ENCODE peak calls at places on chromosomes 6 and 20, in seven cellular contexts. J is stomach, B is K562, G is H1, P is GM23338, E is HL-60, Y is spleen. L is an unnamed sample.

GRCh38 chr6:149888659-149889058 is 9.3 kb downstream of the RAET1E start:
- DNase-seq in J (no peak), B (no peak), G (no peak), P (no peak), E (no peak), Y (no peak), L (no peak)

GRCh38 chr6:122048570-122048969 is 350.9 kb upstream of the HSF2 start:
- DNase-seq in J (no peak), B (no peak), G (no peak), P (no peak), E (no peak), Y (no peak), L (no peak)

GRCh38 chr6:80610821-80611220 is 504.4 kb downstream of the BCKDHB start:
- DNase-seq in J (no peak), B (no peak), G (no peak), P (no peak), E (no peak), Y (no peak), L (no peak)

GRCh38 chr20:25020901-25021301 is 28.4 kb upstream of the APMAP start:
- DNase-seq in J (peak), B (no peak), G (no peak), P (no peak), E (no peak), Y (peak), L (peak)

GRCh38 chr6:168129292-168130167 is 50.5 kb upstream of the FRMD1 start:
- DNase-seq in J (no peak), B (no peak), G (no peak), P (no peak), E (no peak), Y (no peak), L (peak)

GRCh38 chr6:124203106-124203811 is 399.6 kb downstream of the NKAIN2 start:
- DNase-seq in J (no peak), B (no peak), G (no peak), P (no peak), E (no peak), Y (no peak), L (no peak)

GRCh38 chr20:49874601-49875116 is 40.7 kb downstream of the SPATA2 start:
- DNase-seq in J (peak), B (no peak), G (no peak), P (no peak), E (no peak), Y (no peak), L (no peak)

GRCh38 chr6:149995235-149995750 is 30.0 kb downstream of the RAET1L start:
- DNase-seq in J (no peak), B (no peak), G (no peak), P (no peak), E (no peak), Y (no peak), L (no peak)

GRCh38 chr6:85404497-85405174 is 45.2 kb upstream of the NT5E start:
- DNase-seq in J (peak), B (no peak), G (no peak), P (no peak), E (no peak), Y (no peak), L (no peak)

GRCh38 chr6:113414511-113414910 is 442.6 kb upstream of the MARCKS start:
- DNase-seq in J (peak), B (no peak), G (no peak), P (no peak), E (no peak), Y (no peak), L (no peak)

GRCh38 chr6:3388786-3389185 is 68.1 kb downstream of the SLC22A23 start:
- DNase-seq in J (no peak), B (no peak), G (no peak), P (no peak), E (no peak), Y (no peak), L (peak)

GRCh38 chr6:126107475-126108121 is 121.3 kb downstream of the TRMT11 start:
- DNase-seq in J (no peak), B (no peak), G (peak), P (peak), E (no peak), Y (no peak), L (no peak)

GRCh38 chr6:85660181-85660611 is 17.5 kb upstream of the SYNCRIP start:
- DNase-seq in J (no peak), B (no peak), G (no peak), P (no peak), E (no peak), Y (no peak), L (no peak)

GRCh38 chr6:109454483-109455160 is 950 bp downstream of the MICAL1 start:
- DNase-seq in J (peak), B (no peak), G (no peak), P (peak), E (peak), Y (peak), L (peak)

GRCh38 chr6:14865609-14866100 is 380.2 kb upstream of the JARID2 start:
- DNase-seq in J (no peak), B (no peak), G (no peak), P (no peak), E (peak), Y (no peak), L (no peak)

GRCh38 chr6:121732641-121733040 is 297.2 kb downstream of the GJA1 start:
- DNase-seq in J (no peak), B (no peak), G (no peak), P (no peak), E (no peak), Y (no peak), L (no peak)

GRCh38 chr20:8339313-8339712 is 207.2 kb downstream of the PLCB1 start:
- DNase-seq in J (no peak), B (no peak), G (no peak), P (no peak), E (no peak), Y (no peak), L (no peak)

GRCh38 chr6:7697820-7698623 is 27.9 kb upstream of the BMP6 start:
- DNase-seq in J (peak), B (no peak), G (no peak), P (peak), E (peak), Y (no peak), L (no peak)

GRCh38 chr6:111714403-111715270 is 109.0 kb upstream of the TRAF3IP2 start:
- DNase-seq in J (no peak), B (no peak), G (no peak), P (no peak), E (no peak), Y (no peak), L (no peak)

GRCh38 chr20:60024245-60024644 is 66.0 kb downstream of the CDH26 start:
- DNase-seq in J (no peak), B (no peak), G (no peak), P (no peak), E (no peak), Y (no peak), L (no peak)

GRCh38 chr6:38110407-38111025 is 291.0 kb downstream of the ZFAND3 start:
- DNase-seq in J (no peak), B (no peak), G (no peak), P (no peak), E (no peak), Y (no peak), L (no peak)

GRCh38 chr20:5270608-5271007 is 46.1 kb downstream of the PROKR2 start:
- DNase-seq in J (no peak), B (no peak), G (peak), P (peak), E (no peak), Y (no peak), L (no peak)

GRCh38 chr6:87897581-87898147 is 150.0 kb upstream of the SPACA1 start:
- DNase-seq in J (no peak), B (no peak), G (no peak), P (no peak), E (no peak), Y (no peak), L (no peak)

GRCh38 chr6:57190140-57190539 is 18.0 kb downstream of the BAG2 start:
- DNase-seq in J (no peak), B (no peak), G (no peak), P (no peak), E (no peak), Y (no peak), L (no peak)

GRCh38 chr20:22977047-22977785 is 57.9 kb upstream of the SSTR4 start:
- DNase-seq in J (no peak), B (no peak), G (no peak), P (no peak), E (no peak), Y (no peak), L (no peak)

GRCh38 chr6:99592900-99593299 is 13.7 kb upstream of the PRDM13 start:
- DNase-seq in J (no peak), B (no peak), G (no peak), P (no peak), E (peak), Y (no peak), L (no peak)

GRCh38 chr6:37713529-37714119 is 15.9 kb upstream of the MDGA1 start:
- DNase-seq in J (no peak), B (peak), G (no peak), P (no peak), E (no peak), Y (no peak), L (no peak)

GRCh38 chr20:33668087-33668790 is 1.5 kb downstream of the ACTL10 start:
- DNase-seq in J (peak), B (peak), G (no peak), P (peak), E (no peak), Y (peak), L (peak)

GRCh38 chr6:117491916-117492315 is 9.4 kb downstream of the DCBLD1 start:
- DNase-seq in J (no peak), B (no peak), G (no peak), P (no peak), E (no peak), Y (no peak), L (no peak)

DNA sequence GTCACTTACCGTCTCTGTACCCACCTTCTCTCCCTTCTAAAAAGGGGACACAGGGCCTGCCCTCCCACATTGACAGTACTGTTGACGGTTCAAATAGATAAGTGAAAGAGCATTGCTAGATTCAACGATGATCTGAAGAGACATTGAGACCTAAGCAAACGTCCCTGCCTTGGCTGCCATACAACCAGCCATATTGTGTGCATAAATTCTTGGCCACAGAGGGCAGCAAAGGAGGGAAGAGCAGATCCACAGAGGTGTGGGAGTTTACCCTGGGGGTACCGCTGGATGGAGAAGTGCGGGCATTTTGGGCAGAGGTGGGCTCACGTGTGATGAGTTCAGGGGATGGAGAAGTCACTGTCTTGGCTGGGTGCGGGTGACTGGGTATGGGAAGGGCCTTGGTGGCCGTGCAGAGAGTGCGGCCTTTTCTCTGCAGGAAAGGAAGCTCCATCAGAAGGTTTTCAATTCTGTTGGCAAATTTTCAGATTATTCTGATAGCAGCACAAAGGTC is 85.6 kb downstream of the POPDC3 start:
- DNase-seq in J (no peak), B (no peak), G (no peak), P (no peak), E (no peak), Y (no peak), L (no peak)
- TF ChIP-seq CTCF in J (no peak), B (peak), G (peak), P (peak), E (no peak), Y (no peak), L (no peak)

GRCh38 chr6:134315974-134316391 is 1.9 kb downstream of the SGK1 start:
- DNase-seq in J (no peak), B (no peak), G (no peak), P (peak), E (no peak), Y (no peak), L (no peak)

GRCh38 chr6:134316733-134317431 is 1.0 kb downstream of the SGK1 start:
- DNase-seq in J (no peak), B (no peak), G (no peak), P (peak), E (no peak), Y (no peak), L (no peak)

GRCh38 chr6:134315189-134315588 is 2.7 kb downstream of the SGK1 start:
- DNase-seq in J (no peak), B (peak), G (no peak), P (no peak), E (no peak), Y (no peak), L (no peak)

GRCh38 chr6:134312038-134312660 is 5.8 kb downstream of the SGK1 start:
- DNase-seq in J (no peak), B (no peak), G (no peak), P (peak), E (no peak), Y (no peak), L (no peak)

GRCh38 chr6:134314236-134314821 is 3.6 kb downstream of the SGK1 start:
- DNase-seq in J (no peak), B (no peak), G (no peak), P (no peak), E (no peak), Y (no peak), L (no peak)
- H3K4me3 ChIP-seq in J (no peak), B (no peak), G (no peak), P (no peak), E (no peak), Y (no peak), L (no peak)

GRCh38 chr6:140777780-140778179 is 1354.9 kb upstream of the GJE1 start:
- DNase-seq in J (no peak), B (no peak), G (no peak), P (no peak), E (no peak), Y (no peak), L (no peak)

GRCh38 chr6:140782941-140783340 is 1349.8 kb upstream of the GJE1 start:
- DNase-seq in J (no peak), B (no peak), G (no peak), P (no peak), E (no peak), Y (no peak), L (no peak)

GRCh38 chr6:140779991-140780596 is 1352.6 kb upstream of the GJE1 start:
- DNase-seq in J (peak), B (no peak), G (no peak), P (no peak), E (no peak), Y (no peak), L (no peak)

GRCh38 chr6:140784573-140784972 is 1348.2 kb upstream of the GJE1 start:
- DNase-seq in J (no peak), B (no peak), G (no peak), P (no peak), E (no peak), Y (no peak), L (no peak)

DNA sequence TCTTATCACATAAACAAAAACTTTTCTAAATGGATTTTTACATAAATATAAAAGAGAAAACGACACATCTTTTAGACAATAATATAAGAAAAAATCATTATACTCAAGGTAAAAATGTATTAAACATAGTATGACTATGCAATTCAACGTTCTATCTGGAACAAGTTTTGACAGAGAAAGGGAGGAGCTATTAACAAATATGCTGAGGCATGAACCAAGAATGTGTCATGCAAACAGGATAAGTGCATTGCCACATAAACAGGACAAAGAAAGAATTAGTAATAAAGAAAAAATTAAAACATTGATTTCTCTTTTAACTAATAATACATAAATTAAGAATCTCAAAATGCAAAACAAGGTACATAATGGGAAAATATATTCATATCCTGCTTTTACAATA is 1353.4 kb upstream of the GJE1 start:
- DNase-seq in J (no peak), B (no peak), G (no peak), P (no peak), E (no peak), Y (no peak), L (no peak)
- TF ChIP-seq POLR2AphosphoS5 in J (no peak), B (no peak), G (no peak), P (no peak), E (no peak), Y (no peak), L (no peak)

GRCh38 chr20:56872620-56873458 is 243.7 kb downstream of the TFAP2C start:
- DNase-seq in J (no peak), B (no peak), G (no peak), P (no peak), E (no peak), Y (no peak), L (no peak)
- TF ChIP-seq CTCF in J (no peak), B (no peak), G (no peak), P (no peak), E (no peak), Y (no peak), L (no peak)

GRCh38 chr6:157220485-157220884 is 102.8 kb downstream of the TMEM242 start:
- DNase-seq in J (no peak), B (no peak), G (no peak), P (no peak), E (no peak), Y (no peak), L (no peak)

GRCh38 chr6:157219201-157220200 is 103.8 kb downstream of the TMEM242 start:
- DNase-seq in J (no peak), B (no peak), G (no peak), P (peak), E (no peak), Y (peak), L (peak)

GRCh38 chr6:157217198-157217893 is 106.0 kb downstream of the TMEM242 start:
- DNase-seq in J (no peak), B (no peak), G (no peak), P (no peak), E (no peak), Y (no peak), L (no peak)

GRCh38 chr6:157217894-157218370 is 105.4 kb downstream of the TMEM242 start:
- DNase-seq in J (no peak), B (no peak), G (no peak), P (no peak), E (no peak), Y (no peak), L (no peak)

DNA sequence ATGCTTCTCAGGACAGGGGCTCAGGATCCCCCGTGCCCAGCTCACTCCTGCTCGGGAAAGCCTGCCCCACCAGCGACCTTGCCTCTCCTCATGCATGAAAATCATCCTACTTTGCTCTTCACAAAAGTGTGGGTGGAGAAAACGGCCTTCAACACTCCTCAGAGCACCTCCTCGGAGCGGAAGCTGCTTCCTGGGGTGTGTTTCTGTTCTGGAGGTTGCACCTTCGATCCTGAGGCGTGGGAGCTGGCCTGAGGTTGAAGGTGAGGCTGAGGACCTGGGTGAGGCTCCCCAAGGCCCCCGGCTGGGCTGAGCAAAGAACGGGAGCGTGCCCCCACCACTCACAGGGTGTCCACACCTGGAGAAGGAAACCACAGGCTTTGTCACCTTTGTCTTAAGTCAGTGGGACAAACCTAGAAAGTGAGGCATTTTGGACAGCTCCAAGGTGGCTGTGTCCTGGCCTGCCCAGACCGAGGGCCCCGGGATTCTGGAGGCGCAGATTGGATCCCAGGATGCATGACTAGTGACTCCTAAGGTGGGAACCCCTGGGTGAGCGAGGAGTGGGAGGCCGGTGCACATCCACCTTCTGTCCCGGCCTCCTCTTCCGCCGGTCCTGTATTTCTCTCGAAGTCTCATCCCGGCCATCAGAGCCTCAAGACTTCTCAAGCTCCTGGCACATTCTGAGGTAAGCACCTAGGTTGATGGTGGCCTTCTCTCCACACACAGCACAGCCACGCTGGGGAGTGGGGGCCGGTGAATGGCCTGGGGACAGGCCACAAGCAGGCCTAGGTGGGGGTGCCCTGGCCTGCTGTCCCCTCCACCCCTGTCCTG is 104.7 kb downstream of the TMEM242 start:
- DNase-seq in J (no peak), B (no peak), G (no peak), P (no peak), E (no peak), Y (no peak), L (no peak)
- H3K4me3 ChIP-seq in J (no peak), B (no peak), G (no peak), P (no peak), E (no peak), Y (no peak), L (no peak)

DNA sequence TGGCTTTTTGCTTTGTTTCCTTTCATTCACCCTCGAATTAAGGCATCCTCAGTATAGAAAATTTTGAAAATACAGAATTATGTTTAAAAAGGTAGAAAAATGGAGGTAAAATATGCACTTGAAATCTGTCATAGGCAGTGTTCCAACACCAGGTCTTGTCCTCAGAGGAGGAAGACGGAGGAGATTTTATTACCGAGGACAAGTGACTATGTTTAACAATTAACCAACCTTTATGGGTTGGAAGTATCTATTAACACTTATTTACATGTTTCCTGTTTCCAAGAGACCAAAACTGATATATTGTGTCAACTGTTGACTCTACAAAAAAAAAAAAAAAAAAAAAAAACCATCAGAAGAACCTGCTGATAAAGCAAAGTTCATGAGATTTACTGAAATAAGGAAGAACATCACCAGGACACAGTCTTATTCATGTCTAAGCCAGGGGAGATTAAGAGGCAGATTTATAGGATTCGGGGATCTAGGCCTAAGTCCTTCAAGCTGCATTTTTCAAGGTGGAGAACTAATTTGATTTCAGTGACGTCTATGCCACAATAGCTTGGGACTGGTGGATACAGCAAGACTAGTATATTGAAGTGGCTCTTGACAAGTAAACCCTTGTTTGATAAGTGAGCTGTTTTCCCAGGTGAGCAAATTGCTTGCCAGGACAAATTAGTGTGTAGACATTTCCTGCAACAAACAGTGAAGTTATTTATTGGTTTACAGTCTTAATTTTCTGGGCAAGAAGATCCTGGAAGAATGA is 126.6 kb upstream of the NAA20 start:
- DNase-seq in J (no peak), B (no peak), G (no peak), P (no peak), E (no peak), Y (no peak), L (no peak)
- TF ChIP-seq POLR2AphosphoS5 in J (no peak), B (no peak), G (no peak), P (no peak), E (no peak), Y (no peak), L (no peak)